ENCODE peak calls at places on chromosomes 12 and 14, in eight cellular contexts. A, Z, P, F, X, B, H and E are unnamed samples.

GRCh38 chr14:22026527-22026926 is 352.9 kb upstream of the OR4E1 start:
- DNase-seq in A (no peak), Z (no peak), P (no peak), F (no peak), X (no peak), B (no peak), H (no peak), E (no peak)

GRCh38 chr12:9331218-9331626 is 123.0 kb upstream of the PZP start:
- DNase-seq in A (no peak), Z (peak; percentile 63), P (peak; percentile 34), F (peak; percentile 64), X (peak; percentile 62), B (peak; percentile 27), H (peak; percentile 63), E (peak; percentile 68)

GRCh38 chr12:64666054-64666914 is 56.0 kb downstream of the RASSF3 start:
- DNase-seq in A (no peak), Z (no peak), P (no peak), F (no peak), X (no peak), B (no peak), H (no peak), E (no peak)

GRCh38 chr12:25653487-25654175 is 100.5 kb upstream of the LMNTD1 start:
- DNase-seq in A (no peak), Z (no peak), P (no peak), F (peak; percentile 20), X (no peak), B (no peak), H (peak; percentile 47), E (peak; percentile 64)

GRCh38 chr12:2111816-2112215 is 59.0 kb downstream of the CACNA1C start:
- DNase-seq in A (no peak), Z (no peak), P (no peak), F (no peak), X (no peak), B (no peak), H (no peak), E (peak; percentile 24)

GRCh38 chr12:43292699-43293098 is 259.3 kb downstream of the ADAMTS20 start:
- DNase-seq in A (peak; percentile 31), Z (peak; percentile 81), P (no peak), F (no peak), X (no peak), B (no peak), H (no peak), E (no peak)

GRCh38 chr12:27177716-27178115 is 66.4 kb upstream of the STK38L start:
- DNase-seq in A (no peak), Z (peak; percentile 75), P (no peak), F (no peak), X (no peak), B (no peak), H (no peak), E (no peak)

GRCh38 chr12:33486058-33486457 is 46.4 kb upstream of the SYT10 start:
- DNase-seq in A (no peak), Z (no peak), P (no peak), F (no peak), X (no peak), B (no peak), H (no peak), E (no peak)

GRCh38 chr12:48999371-49000131 is at the start of gene DDN:
- DNase-seq in A (no peak), Z (peak; percentile 78), P (no peak), F (peak; percentile 56), X (no peak), B (no peak), H (no peak), E (peak; percentile 56)

GRCh38 chr14:26191666-26192065 is 406.2 kb downstream of the NOVA1 start:
- DNase-seq in A (no peak), Z (no peak), P (no peak), F (no peak), X (no peak), B (no peak), H (no peak), E (no peak)

GRCh38 chr14:75577090-75577489 is 1.3 kb upstream of the FLVCR2 start:
- DNase-seq in A (no peak), Z (no peak), P (no peak), F (no peak), X (no peak), B (no peak), H (no peak), E (no peak)